ENCODE peak calls at places on chromosomes 6 and 20, in seven cellular contexts. P, M, Q, V, N, K and H are unnamed samples.

GRCh38 chr6:44263357-44264100 is 1.8 kb downstream of the NFKBIE start:
- DNase-seq in P (no peak), M (no peak), Q (no peak), V (peak; percentile 55), N (peak; percentile 77), K (no peak), H (no peak)

GRCh38 chr6:15507221-15507620 is 155.6 kb downstream of the DTNBP1 start:
- DNase-seq in P (no peak), M (no peak), Q (no peak), V (no peak), N (no peak), K (no peak), H (no peak)

GRCh38 chr20:61445741-61446140 is 193.7 kb downstream of the CDH4 start:
- DNase-seq in P (peak; percentile 24), M (no peak), Q (no peak), V (no peak), N (no peak), K (no peak), H (no peak)

GRCh38 chr6:164183556-164184123 is 769.1 kb downstream of the QKI start:
- DNase-seq in P (no peak), M (no peak), Q (peak; percentile 54), V (no peak), N (no peak), K (no peak), H (no peak)

GRCh38 chr6:92777146-92777740 is 642.1 kb downstream of the EPHA7 start:
- DNase-seq in P (no peak), M (peak; percentile 12), Q (no peak), V (peak; percentile 42), N (peak; percentile 51), K (no peak), H (peak; percentile 65)

GRCh38 chr20:59144179-59144830 is 19.3 kb upstream of the ZNF831 start:
- DNase-seq in P (peak; percentile 12), M (no peak), Q (no peak), V (no peak), N (no peak), K (no peak), H (no peak)

GRCh38 chr20:54176610-54177009 is 2.8 kb upstream of the CYP24A1 start:
- DNase-seq in P (no peak), M (no peak), Q (peak; percentile 67), V (no peak), N (no peak), K (no peak), H (peak; percentile 31)

GRCh38 chr6:48036316-48036715 is 74.7 kb downstream of the PTCHD4 start:
- DNase-seq in P (no peak), M (no peak), Q (no peak), V (peak; percentile 26), N (peak; percentile 66), K (no peak), H (no peak)

GRCh38 chr6:71373943-71374342 is 85.3 kb downstream of the OGFRL1 start:
- DNase-seq in P (no peak), M (no peak), Q (no peak), V (no peak), N (no peak), K (no peak), H (no peak)

GRCh38 chr6:151551223-151551857 is 57.5 kb downstream of the CCDC170 start:
- DNase-seq in P (no peak), M (no peak), Q (no peak), V (no peak), N (no peak), K (no peak), H (no peak)

GRCh38 chr6:2839195-2839981 is 2.3 kb downstream of the SERPINB1 start:
- DNase-seq in P (no peak), M (no peak), Q (no peak), V (peak; percentile 83), N (peak; percentile 49), K (no peak), H (no peak)

GRCh38 chr6:158043586-158044524 is 62.2 kb downstream of the SYNJ2 start:
- DNase-seq in P (peak; percentile 22), M (no peak), Q (no peak), V (no peak), N (no peak), K (no peak), H (no peak)

GRCh38 chr6:47188588-47189021 is 121.1 kb downstream of the TNFRSF21 start:
- DNase-seq in P (no peak), M (no peak), Q (peak; percentile 88), V (peak; percentile 78), N (peak; percentile 65), K (peak; percentile 17), H (peak; percentile 90)

GRCh38 chr6:2943564-2943955 is 27.8 kb downstream of the SERPINB6 start:
- DNase-seq in P (no peak), M (no peak), Q (peak; percentile 57), V (no peak), N (no peak), K (no peak), H (no peak)

GRCh38 chr20:1535420-1536175 is 21.9 kb downstream of the SIRPD start:
- DNase-seq in P (no peak), M (no peak), Q (no peak), V (no peak), N (no peak), K (no peak), H (no peak)

GRCh38 chr6:110097443-110097842 is 82.0 kb downstream of the WASF1 start:
- DNase-seq in P (no peak), M (no peak), Q (no peak), V (no peak), N (no peak), K (no peak), H (no peak)

GRCh38 chr6:31652925-31653724 is 664 bp upstream of the BAG6 start:
- DNase-seq in P (peak; percentile 93), M (peak; percentile 21), Q (peak; percentile 75), V (no peak), N (peak; percentile 96), K (peak; percentile 76), H (peak; percentile 98)

GRCh38 chr6:39263299-39264037 is 34.2 kb upstream of the KCNK5 start:
- DNase-seq in P (no peak), M (no peak), Q (no peak), V (no peak), N (no peak), K (peak; percentile 25), H (peak; percentile 40)

GRCh38 chr6:111423055-111423633 is 59.9 kb downstream of the REV3L start:
- DNase-seq in P (no peak), M (no peak), Q (no peak), V (peak; percentile 52), N (no peak), K (no peak), H (no peak)

GRCh38 chr6:149334682-149335160 is 17.2 kb downstream of the TAB2 start:
- DNase-seq in P (no peak), M (no peak), Q (no peak), V (peak; percentile 80), N (peak; percentile 80), K (no peak), H (peak; percentile 58)

GRCh38 chr6:138562691-138563090 is 63.4 kb upstream of the NHSL1 start:
- DNase-seq in P (no peak), M (no peak), Q (no peak), V (no peak), N (no peak), K (no peak), H (no peak)
- H3K4ac ChIP-seq in P (no peak overlapping the region), M (no peak overlapping the region), Q (peak overlapping the region; percentile 64), V (no peak overlapping the region), N (no peak overlapping the region), K (no peak overlapping the region), H (no peak overlapping the region)

DNA sequence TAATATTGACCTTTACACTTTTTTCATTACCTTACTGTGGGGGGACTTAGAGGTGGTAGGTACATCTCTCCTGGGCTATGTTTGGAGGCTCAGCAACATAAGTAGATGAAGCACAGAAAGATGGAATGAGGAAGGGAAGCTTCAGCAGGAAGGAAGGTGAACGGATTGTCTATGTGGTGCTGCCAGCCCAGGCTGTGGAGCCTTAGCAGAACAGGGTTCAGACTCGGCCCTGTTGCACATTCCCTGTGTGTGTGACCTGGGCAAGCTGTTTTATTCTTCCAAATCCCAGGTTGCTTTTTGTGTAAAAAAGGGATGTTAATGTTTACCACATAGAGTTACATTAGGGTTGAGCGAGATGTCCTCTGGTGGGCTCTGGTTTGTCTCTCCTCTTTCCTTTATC is 41.2 kb downstream of the ANKS1A start:
- DNase-seq in P (no peak), M (no peak), Q (no peak), V (no peak), N (no peak), K (no peak), H (no peak)
- H3K4ac ChIP-seq in P (no peak overlapping the region), M (no peak overlapping the region), Q (no peak overlapping the region), V (no peak overlapping the region), N (no peak overlapping the region), K (no peak overlapping the region), H (no peak overlapping the region)

GRCh38 chr6:106002005-106002404 is 84.1 kb upstream of the PRDM1 start:
- DNase-seq in P (no peak), M (no peak), Q (no peak), V (no peak), N (no peak), K (no peak), H (peak; percentile 63)
- H3K4ac ChIP-seq in P (no peak overlapping the region), M (no peak overlapping the region), Q (no peak overlapping the region), V (no peak overlapping the region), N (no peak overlapping the region), K (no peak overlapping the region), H (no peak overlapping the region)

DNA sequence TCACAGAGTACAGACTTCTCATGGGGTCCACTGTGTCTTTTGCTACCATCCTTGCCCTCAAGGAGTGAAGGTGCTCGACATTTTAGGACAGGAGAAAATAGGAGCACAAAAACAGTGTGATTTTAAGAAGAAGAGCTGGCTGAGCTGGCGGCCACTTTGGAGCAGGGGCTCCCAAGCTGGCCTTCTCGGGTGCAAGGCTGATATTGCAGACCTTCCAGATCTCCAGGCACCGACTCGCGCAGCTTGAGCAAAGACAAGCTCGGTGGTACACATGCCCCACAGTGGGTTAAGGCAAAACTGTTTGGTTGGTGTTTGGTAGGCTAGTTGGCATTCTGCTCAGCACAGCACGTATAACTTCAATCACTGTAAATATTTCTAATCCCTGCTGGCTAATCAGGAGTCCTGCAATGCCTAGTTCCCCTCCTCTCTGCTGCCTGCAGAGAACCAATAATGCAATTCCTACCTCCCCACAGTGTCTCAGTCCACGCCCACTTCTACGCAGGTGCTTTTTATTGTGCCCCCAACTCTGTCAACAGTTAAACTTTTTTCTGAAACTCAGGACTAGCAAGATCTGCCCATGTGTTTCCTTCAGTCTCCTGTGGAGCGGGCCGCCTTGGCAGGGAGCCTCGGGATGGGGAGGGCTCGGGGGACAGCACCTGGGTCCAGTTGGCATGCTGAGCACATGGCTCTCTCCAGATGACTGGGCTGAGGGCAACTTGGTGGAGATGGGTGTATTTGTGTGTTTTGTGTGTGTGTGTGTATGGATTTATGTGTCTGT is 12.7 kb upstream of the SMOC2 start:
- DNase-seq in P (no peak), M (no peak), Q (no peak), V (no peak), N (no peak), K (no peak), H (no peak)
- H3K4ac ChIP-seq in P (no peak overlapping the region), M (no peak overlapping the region), Q (no peak overlapping the region), V (no peak overlapping the region), N (no peak overlapping the region), K (no peak overlapping the region), H (no peak overlapping the region)